ENCODE peak calls at places on chromosomes 6 and 20, in ten cellular contexts. A is stimulated activated CD8-positive, alpha-beta memory T cell treated with anti-CD3 and anti-CD28 coated beads, Interleukin-12 subunit alpha, Interleukin-12 subunit beta, amount 100 ng/mL, for 1 hour; E is activated T-cell treated with anti-CD3 and anti-CD28 coated beads, Interleukin-2, amount 50 U/mL, for 72 hours; D is caudate nucleus; F is AG08395; B is EL; T is MCF 10A; N is psoas muscle; P is erythroblast; H is NCI-H2029. R is an unnamed sample.

GRCh38 chr6:43950206-43950605 is 177.0 kb downstream of the MRPL14 start:
- DNase-seq in A (no peak), E (no peak), D (no peak), F (no peak), B (no peak), T (no peak), N (no peak), P (no peak), H (no peak), R (peak)

GRCh38 chr6:45454008-45454911 is 76.5 kb upstream of the SUPT3H start:
- DNase-seq in A (no peak), E (no peak), D (no peak), F (peak), B (peak), T (peak), N (no peak), P (no peak), H (no peak), R (no peak)

GRCh38 chr6:149963212-149963461 is 606 bp upstream of the ULBP1 start:
- DNase-seq in A (no peak), E (peak), D (no peak), F (peak), B (peak), T (no peak), N (no peak), P (peak), H (no peak), R (no peak)

GRCh38 chr6:160974304-160974771 is 17.2 kb upstream of the MAP3K4 start:
- DNase-seq in A (no peak), E (no peak), D (no peak), F (peak), B (peak), T (peak), N (peak), P (no peak), H (no peak), R (no peak)

GRCh38 chr6:79570129-79570801 is 33.0 kb upstream of the LCA5 start:
- DNase-seq in A (no peak), E (no peak), D (no peak), F (no peak), B (peak), T (peak), N (no peak), P (no peak), H (peak), R (no peak)

GRCh38 chr6:108581237-108581931 is 20.7 kb downstream of the FOXO3 start:
- DNase-seq in A (no peak), E (no peak), D (no peak), F (peak), B (peak), T (peak), N (peak), P (peak), H (no peak), R (no peak)

GRCh38 chr6:148200302-148200701 is 142.3 kb upstream of the SASH1 start:
- DNase-seq in A (no peak), E (no peak), D (peak), F (no peak), B (no peak), T (no peak), N (no peak), P (no peak), H (no peak), R (no peak)

GRCh38 chr6:39166189-39166917 is 51.4 kb upstream of the SAYSD1 start:
- DNase-seq in A (peak), E (peak), D (peak), F (peak), B (peak), T (peak), N (peak), P (peak), H (peak), R (no peak)

GRCh38 chr6:134435814-134436280 is 117.9 kb upstream of the SGK1 start:
- DNase-seq in A (no peak), E (no peak), D (no peak), F (no peak), B (no peak), T (no peak), N (no peak), P (no peak), H (no peak), R (no peak)

GRCh38 chr6:101876431-101876830 is 482.9 kb downstream of the GRIK2 start:
- DNase-seq in A (no peak), E (no peak), D (no peak), F (no peak), B (no peak), T (no peak), N (no peak), P (no peak), H (no peak), R (no peak)

GRCh38 chr20:58751956-58752355 is 59.4 kb downstream of the NPEPL1 start:
- DNase-seq in A (no peak), E (no peak), D (no peak), F (no peak), B (no peak), T (no peak), N (no peak), P (no peak), H (no peak), R (no peak)

GRCh38 chr6:149897015-149897697 is 757 bp downstream of the RAET1E start:
- DNase-seq in A (no peak), E (no peak), D (no peak), F (peak), B (peak), T (peak), N (peak), P (no peak), H (no peak), R (peak)

GRCh38 chr6:142845624-142846458 is 99.1 kb downstream of the HIVEP2 start:
- DNase-seq in A (no peak), E (peak), D (peak), F (peak), B (peak), T (peak), N (peak), P (no peak), H (peak), R (no peak)